ENCODE peak calls at places on chromosomes 1 and 21, in six cellular contexts. M is H1, T is right lobe of liver, B is MV-4-11, Y is dorsolateral prefrontal cortex, U is NCI-H446 treated with DMSO at 0.1 percent for 48 hours. L is an unnamed sample.

GRCh38 chr1:165449121-165449520 is 4.2 kb upstream of the RXRG start:
- DNase-seq in Y (no peak), B (no peak), M (no peak), T (no peak), U (no peak), L (no peak)

GRCh38 chr1:186682721-186683120 is 2.5 kb upstream of the PTGS2 start:
- DNase-seq in T (no peak), M (no peak), B (peak), Y (no peak), U (no peak), L (no peak)

GRCh38 chr1:6603424-6603850 is 768 bp upstream of the KLHL21 start:
- DNase-seq in B (peak), U (no peak), Y (no peak), M (no peak), T (peak), L (peak)

GRCh38 chr1:23263380-23263887 is 46.1 kb upstream of the HTR1D start:
- DNase-seq in U (no peak), T (no peak), B (no peak), Y (no peak), M (peak), L (no peak)

GRCh38 chr1:227753999-227754764 is 18.9 kb downstream of the SNAP47 start:
- DNase-seq in T (no peak), Y (no peak), M (no peak), U (peak), B (no peak), L (no peak)

GRCh38 chr1:20361805-20362381 is 71.2 kb downstream of the VWA5B1 start:
- DNase-seq in M (peak), B (no peak), U (no peak), T (no peak), Y (peak), L (peak)

GRCh38 chr1:61067446-61067845 is 14.9 kb upstream of the NFIA start:
- DNase-seq in U (no peak), M (no peak), T (no peak), B (no peak), Y (no peak), L (no peak)

GRCh38 chr1:117166076-117166475 is 44.5 kb upstream of the TRIM45 start:
- DNase-seq in B (no peak), Y (no peak), M (no peak), U (no peak), T (no peak), L (no peak)

GRCh38 chr1:155984341-155984740 is 6.0 kb upstream of the ARHGEF2 start:
- DNase-seq in M (no peak), Y (no peak), U (no peak), T (no peak), B (no peak), L (no peak)

GRCh38 chr1:229059671-229060079 is 211.2 kb upstream of the RAB4A start:
- DNase-seq in U (no peak), Y (no peak), M (no peak), T (no peak), B (no peak), L (no peak)

GRCh38 chr21:40315647-40316046 is 448.4 kb downstream of the PCP4 start:
- DNase-seq in M (no peak), B (no peak), T (no peak), Y (no peak), U (no peak), L (no peak)

GRCh38 chr21:27590271-27590670 is 623.4 kb upstream of the ADAMTS5 start:
- DNase-seq in M (no peak), Y (no peak), B (peak), T (no peak), U (no peak), L (no peak)

GRCh38 chr21:38506606-38507331 is 8.5 kb upstream of the ERG start:
- DNase-seq in U (no peak), M (no peak), B (peak), T (no peak), Y (no peak), L (no peak)

GRCh38 chr1:211698161-211699026 is 23.0 kb upstream of the NEK2 start:
- DNase-seq in Y (peak), B (no peak), M (no peak), U (peak), T (peak), L (no peak)

GRCh38 chr1:151311589-151312331 is 15.5 kb downstream of the PI4KB start:
- DNase-seq in U (no peak), M (no peak), B (peak), Y (peak), T (no peak), L (no peak)

GRCh38 chr1:161885013-161885412 is 118.9 kb downstream of the ATF6 start:
- DNase-seq in T (no peak), B (no peak), M (no peak), Y (no peak), U (no peak), L (no peak)

GRCh38 chr1:110211503-110212164 is 1.5 kb downstream of the KCNC4 start:
- DNase-seq in Y (no peak), T (no peak), B (no peak), M (no peak), U (no peak), L (no peak)

GRCh38 chr1:65069186-65069585 is 78.8 kb upstream of the AK4 start:
- DNase-seq in B (no peak), U (no peak), Y (no peak), M (no peak), T (no peak), L (no peak)

GRCh38 chr1:232786845-232787455 is 18.3 kb upstream of the MAP10 start:
- DNase-seq in T (no peak), M (no peak), B (peak), Y (no peak), U (peak), L (no peak)

GRCh38 chr1:205535866-205536758 is 31.6 kb downstream of the CDK18 start:
- DNase-seq in B (no peak), M (no peak), Y (peak), T (no peak), U (no peak), L (no peak)

GRCh38 chr1:163093169-163093568 is 24.0 kb downstream of the RGS4 start:
- DNase-seq in T (no peak), B (no peak), U (peak), Y (no peak), M (no peak), L (no peak)

GRCh38 chr1:11053758-11054137 is 6.1 kb downstream of the SRM start:
- DNase-seq in Y (no peak), B (peak), U (no peak), T (no peak), M (no peak), L (no peak)

GRCh38 chr1:32893198-32894018 is 7.1 kb downstream of the HPCA start:
- DNase-seq in U (no peak), M (no peak), B (no peak), Y (peak), T (peak), L (peak)

GRCh38 chr1:9309080-9309479 is 16.4 kb downstream of the SPSB1 start:
- DNase-seq in T (no peak), Y (no peak), U (no peak), M (no peak), B (no peak), L (no peak)

GRCh38 chr1:58782308-58783089 is 1.3 kb downstream of the JUN start:
- DNase-seq in B (peak), Y (peak), T (peak), M (no peak), U (peak), L (peak)

L was measured in NCI-H2227 treated with DMSO at 0.1 percent for 48 hours.